ENCODE peak calls at places on chromosomes 11 and 22, in nine cellular contexts. R is endothelial cell of umbilical vein, L is H1, B is HCT116, J is transverse colon, E is spleen, Z is stomach, P is GM12878, N is K562. V is an unnamed sample.

GRCh38 chr11:126564588-126564987 is 209.1 kb downstream of the ST3GAL4 start:
- DNase-seq in R (no peak), P (no peak), E (no peak), J (no peak), B (no peak), Z (no peak), N (no peak), L (peak; percentile 39), V (no peak)

GRCh38 chr22:17912942-17913704 is 111.2 kb downstream of the MICAL3 start:
- DNase-seq in P (no peak), Z (no peak), L (no peak), E (no peak), J (no peak), R (no peak), B (no peak), N (no peak), V (no peak)

GRCh38 chr11:107713009-107713408 is 1.2 kb upstream of the SLN start:
- DNase-seq in J (no peak), Z (no peak), P (no peak), R (no peak), N (no peak), E (no peak), B (no peak), L (no peak), V (no peak)

GRCh38 chr22:41197808-41198585 is 7.1 kb upstream of the L3MBTL2 start:
- DNase-seq in L (no peak), N (peak; percentile 29), R (peak; percentile 73), J (peak; percentile 56), P (no peak), B (no peak), Z (peak; percentile 50), E (no peak), V (no peak)

GRCh38 chr22:34045311-34045710 is 125.0 kb upstream of the LARGE1 start:
- DNase-seq in N (no peak), P (no peak), J (no peak), R (no peak), E (no peak), L (no peak), Z (no peak), B (no peak), V (no peak)

GRCh38 chr11:37352485-37352884 is 754.4 kb upstream of the RAG2 start:
- DNase-seq in B (no peak), Z (no peak), R (no peak), N (no peak), E (no peak), L (no peak), J (no peak), P (no peak), V (no peak)

GRCh38 chr11:101127699-101128570 is 1.7 kb downstream of the PGR start:
- DNase-seq in E (peak; percentile 72), Z (peak; percentile 26), L (peak; percentile 10), B (no peak), J (peak; percentile 28), R (no peak), N (peak; percentile 34), P (no peak), V (no peak)

GRCh38 chr11:61949169-61950034 is 749 bp upstream of the BEST1 start:
- DNase-seq in R (peak; percentile 76), E (no peak), N (peak; percentile 92), P (no peak), Z (no peak), L (peak; percentile 34), B (peak; percentile 81), J (peak; percentile 64), V (no peak)

GRCh38 chr22:26709617-26710390 is 52.4 kb downstream of the MIAT start:
- DNase-seq in P (no peak), L (no peak), J (no peak), Z (no peak), N (no peak), B (no peak), E (no peak), R (no peak), V (no peak)

GRCh38 chr11:62953811-62954210 is 31.0 kb downstream of the SLC22A6 start:
- DNase-seq in J (no peak), P (no peak), L (no peak), Z (peak; percentile 7), N (no peak), E (no peak), R (no peak), B (no peak), V (no peak)

GRCh38 chr11:59076876-59077571 is 9.1 kb upstream of the GLYATL1B start:
- DNase-seq in B (no peak), Z (no peak), R (no peak), L (no peak), E (peak; percentile 78), P (no peak), J (no peak), N (no peak), V (peak; percentile 26)

GRCh38 chr11:106077609-106078517 is at the start of gene AASDHPPT:
- DNase-seq in B (peak; percentile 12), Z (peak; percentile 34), P (no peak), L (no peak), R (peak; percentile 79), N (peak; percentile 13), E (no peak), J (no peak), V (no peak)

GRCh38 chr11:68004551-68005335 is 846 bp upstream of the UNC93B1 start:
- DNase-seq in P (no peak), E (no peak), R (no peak), Z (no peak), N (no peak), L (no peak), B (peak; percentile 84), J (no peak), V (no peak)

GRCh38 chr22:37196539-37197450 is 8.7 kb upstream of the C1QTNF6 start:
- DNase-seq in J (peak; percentile 91), R (peak; percentile 74), E (peak; percentile 87), N (no peak), B (peak; percentile 56), Z (peak; percentile 91), P (no peak), L (no peak), V (no peak)

GRCh38 chr22:19121631-19122142 is 525 bp downstream of the DGCR2 start:
- DNase-seq in B (no peak), R (peak; percentile 54), Z (peak; percentile 65), J (peak; percentile 64), N (peak; percentile 98), L (no peak), E (peak; percentile 91), P (no peak), V (no peak)

GRCh38 chr11:313304-313786 is 495 bp upstream of the IFITM1 start:
- DNase-seq in L (no peak), P (no peak), B (no peak), N (no peak), J (no peak), R (no peak), Z (no peak), E (peak; percentile 81), V (no peak)

GRCh38 chr11:312092-312816 is 1.6 kb upstream of the IFITM1 start:
- DNase-seq in R (no peak), N (no peak), B (no peak), J (no peak), E (peak; percentile 81), P (no peak), Z (no peak), L (no peak), V (no peak)

GRCh38 chr11:315051-315481 is 1.2 kb downstream of the IFITM1 start:
- DNase-seq in L (no peak), J (no peak), N (no peak), R (no peak), P (no peak), Z (no peak), B (no peak), E (peak; percentile 78), V (no peak)

GRCh38 chr11:315516-315994 is 1.7 kb downstream of the IFITM1 start:
- DNase-seq in J (no peak), P (no peak), Z (no peak), E (peak; percentile 84), R (no peak), B (no peak), N (no peak), L (no peak), V (no peak)

DNA sequence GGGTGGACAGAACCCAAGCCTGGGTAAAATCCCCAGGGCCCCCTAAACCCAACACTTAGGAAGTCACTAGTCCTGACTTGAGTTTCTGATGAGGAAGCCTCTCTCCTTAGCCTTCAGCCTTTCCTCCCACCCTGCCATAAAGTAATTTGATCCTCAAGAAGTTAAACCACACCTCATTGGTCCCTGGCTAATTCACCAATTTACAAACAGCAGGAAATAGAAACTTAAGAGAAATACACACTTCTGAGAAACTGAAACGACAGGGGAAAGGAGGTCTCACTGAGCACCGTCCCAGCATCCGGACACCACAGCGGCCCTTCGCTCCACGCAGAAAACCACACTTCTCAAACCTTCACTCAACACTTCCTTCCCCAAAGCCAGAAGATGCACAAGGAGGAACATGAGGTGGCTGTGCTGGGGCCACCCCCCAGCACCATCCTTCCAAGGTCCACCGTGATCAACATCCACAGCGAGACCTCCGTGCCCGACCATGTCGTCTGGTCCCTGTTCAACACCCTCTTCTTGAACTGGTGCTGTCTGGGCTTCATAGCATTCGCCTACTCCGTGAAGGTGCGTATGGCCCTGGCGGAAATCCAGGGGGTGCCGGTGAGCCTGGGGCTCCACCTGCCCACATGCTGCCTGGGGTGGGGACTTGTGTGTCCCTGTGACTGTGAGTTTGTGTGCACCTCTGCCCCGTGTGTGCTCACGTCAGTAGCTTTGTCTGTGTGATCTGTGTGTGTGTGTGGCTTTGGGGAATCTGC is at the start of gene IFITM1:
- DNase-seq in Z (no peak), P (peak; percentile 92), J (peak; percentile 62), N (no peak), B (no peak), E (peak; percentile 90), L (no peak), R (peak; percentile 57), V (peak; percentile 68)
- TF ChIP-seq POLR2A in Z (no peak), P (peak; percentile 88), J (peak; percentile 85), N (peak; percentile 97), B (no peak), E (peak; percentile 41), L (no peak), R (no peak), V (peak; percentile 95)

GRCh38 chr22:42376721-42377177 is 55.5 kb downstream of the NFAM1 start:
- DNase-seq in E (peak; percentile 83), R (no peak), J (peak; percentile 58), Z (peak; percentile 29), L (no peak), B (no peak), P (no peak), N (peak; percentile 42), V (no peak)
- TF ChIP-seq POLR2AphosphoS5 in E (peak; percentile 79), R (no peak), J (peak; percentile 8), Z (no peak), L (no peak), B (no peak), P (no peak), N (no peak), V (no peak)

DNA sequence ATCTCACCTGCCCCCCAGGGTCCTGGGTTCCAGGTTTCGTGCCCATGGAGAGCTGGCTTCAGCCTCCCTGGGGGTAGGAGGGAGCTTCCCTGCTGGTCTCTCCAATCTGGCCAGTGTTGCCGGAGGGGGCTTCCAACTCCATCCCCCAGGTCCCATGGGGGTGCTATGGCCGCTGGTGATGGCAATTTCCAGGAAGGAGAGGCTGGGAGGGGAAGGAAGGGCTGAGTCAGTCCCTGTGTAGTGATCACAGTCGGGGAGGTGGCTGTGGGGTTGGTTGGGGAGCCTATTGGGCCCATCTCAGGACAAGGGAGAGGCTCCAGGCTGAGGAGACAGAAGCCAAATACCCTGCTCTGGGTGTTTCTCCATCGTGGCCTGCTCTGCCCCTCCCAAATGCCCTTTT is 5.7 kb upstream of the CDC42EP2 start:
- DNase-seq in R (no peak), L (no peak), E (no peak), N (no peak), Z (no peak), P (no peak), B (no peak), J (no peak), V (no peak)
- TF ChIP-seq POLR2A in R (no peak), L (no peak), E (no peak), N (no peak), Z (no peak), P (no peak), B (no peak), J (no peak), V (no peak)

GRCh38 chr11:112795896-112796686 is 165.1 kb upstream of the NCAM1 start:
- DNase-seq in B (no peak), R (no peak), J (no peak), N (no peak), L (no peak), Z (no peak), E (no peak), P (no peak), V (no peak)
- TF ChIP-seq POLR2AphosphoS5 in B (no peak), R (no peak), J (no peak), N (no peak), L (no peak), Z (no peak), E (no peak), P (no peak), V (no peak)